ENCODE peak calls at places on chromosome 16, in four cellular contexts. D is uterus, S is pancreas, N is heart left ventricle. X is an unnamed sample. For H3K4me1 and H3K27me3, the result is how much of the 10 kb centered on the place peaks cover.

GRCh38 chr16:2196162-2196980 is at the start of gene CASKIN1:
- DNase-seq in D (no peak), S (no peak), N (no peak), X (no peak)

GRCh38 chr16:85688586-85689284 is at the start of gene GINS2:
- DNase-seq in D (peak), S (peak), N (peak), X (peak)

GRCh38 chr16:71572497-71573116 is 4.3 kb downstream of the TAT start:
- DNase-seq in D (no peak), S (no peak), N (no peak), X (no peak)

GRCh38 chr16:592518-593306 is 2.8 kb downstream of the RAB40C start:
- DNase-seq in D (no peak), S (peak), N (no peak), X (peak)

GRCh38 chr16:69554495-69554894 is 11.3 kb upstream of the NFAT5 start:
- DNase-seq in D (no peak), S (no peak), N (no peak), X (no peak)

GRCh38 chr16:49564577-49565224 is 191.1 kb downstream of the C16orf78 start:
- DNase-seq in D (no peak), S (peak), N (no peak), X (no peak)

GRCh38 chr16:55000595-55000994 is 69.9 kb downstream of the IRX5 start:
- DNase-seq in D (no peak), S (no peak), N (no peak), X (no peak)

GRCh38 chr16:2008631-2009301 is 855 bp downstream of the ZNF598 start:
- DNase-seq in D (no peak), S (peak), N (no peak), X (no peak)

GRCh38 chr16:69077251-69077650 is 28.2 kb upstream of the HAS3 start:
- DNase-seq in D (no peak), S (no peak), N (no peak), X (no peak)

GRCh38 chr16:28935924-28936783 is 4.4 kb downstream of the CD19 start:
- DNase-seq in D (peak), S (peak), N (peak), X (peak)

GRCh38 chr16:81553814-81554675 is 109.4 kb downstream of the CMIP start:
- DNase-seq in D (no peak), S (no peak), N (no peak), X (no peak)
- H3K4me1 ChIP-seq in D (under half), S (under half), N (under half), X (half or more)

GRCh38 chr16:31213877-31214704 is at the start of gene TRIM72:
- DNase-seq in D (no peak), S (no peak), N (no peak), X (no peak)

GRCh38 chr16:31211960-31212359 is 2.0 kb upstream of the TRIM72 start:
- DNase-seq in D (no peak), S (no peak), N (no peak), X (no peak)

GRCh38 chr16:31215287-31216115 is 1.4 kb downstream of the PYDC1 start:
- DNase-seq in D (peak), S (peak), N (peak), X (no peak)

GRCh38 chr16:31214705-31215286 is 877 bp downstream of the TRIM72 start:
- DNase-seq in D (no peak), S (no peak), N (peak), X (no peak)

GRCh38 chr16:31213342-31213741 is 577 bp upstream of the TRIM72 start:
- DNase-seq in D (no peak), S (no peak), N (no peak), X (no peak)
- H3K27me3 ChIP-seq in D (under half), S (under half), N (under half), X (under half)

GRCh38 chr16:22977294-22977697 is 163.3 kb downstream of the HS3ST2 start:
- DNase-seq in D (no peak), S (no peak), N (no peak), X (no peak)
- TF ChIP-seq CTCF in D (peak), S (no peak), N (peak), X (peak)

GRCh38 chr16:48383204-48383876 is 1.9 kb downstream of the SIAH1 start:
- DNase-seq in D (no peak), S (no peak), N (no peak), X (peak)
- H3K4me1 ChIP-seq in D (under half), S (under half), N (half or more), X (half or more)

GRCh38 chr16:31298340-31298739 is 38.6 kb downstream of the ITGAM start:
- DNase-seq in D (no peak), S (no peak), N (no peak), X (no peak)
- H3K27me3 ChIP-seq in D (under half), S (under half), N (under half), X (under half)

GRCh38 chr16:58346831-58347371 is 45.4 kb upstream of the GINS3 start:
- DNase-seq in D (no peak), S (no peak), N (no peak), X (no peak)

GRCh38 chr16:58348986-58349385 is 43.3 kb upstream of the GINS3 start:
- DNase-seq in D (no peak), S (no peak), N (no peak), X (no peak)

GRCh38 chr16:58345574-58346354 is 46.5 kb upstream of the GINS3 start:
- DNase-seq in D (no peak), S (no peak), N (no peak), X (no peak)
- TF ChIP-seq CTCF in D (peak), S (no peak), N (peak), X (no peak)

DNA sequence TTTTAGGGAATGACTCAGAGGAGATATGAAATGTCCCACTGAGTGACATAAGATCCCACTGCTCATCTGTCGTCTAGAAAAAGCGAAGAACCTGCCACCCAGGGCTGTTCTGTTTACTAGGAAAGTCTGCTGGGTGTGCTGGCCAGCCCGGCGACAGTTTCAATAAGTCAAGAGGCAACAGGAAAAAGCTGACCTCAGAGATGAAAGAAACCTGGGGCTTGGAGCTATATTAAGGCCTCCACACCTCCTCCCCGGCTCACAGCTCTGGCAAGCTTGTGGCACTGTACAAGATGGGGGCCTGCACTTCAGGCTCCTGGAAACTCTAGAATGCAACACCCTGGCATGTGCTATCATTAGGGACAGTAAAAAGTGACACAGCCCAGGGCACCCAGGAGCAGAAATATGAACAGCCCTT is 10.6 kb downstream of the ZFHX3 start:
- DNase-seq in D (no peak), S (no peak), N (no peak), X (no peak)
- H3K4me1 ChIP-seq in D (under half), S (under half), N (half or more), X (under half)

X was measured in right atrium auricular region.